ENCODE peak calls at places on chromosomes 3 and 15, in eight cellular contexts. One of them, this sample, is unnamed.

GRCh38 chr3:3405131-3405530 is 225.6 kb upstream of the CRBN start:
- DNase-seq in HS-27A: no peak
- DNase-seq in SK-MEL-5: no peak
- DNase-seq in GOT3: no peak
- DNase-seq in NCI-H1436: no peak
- DNase-seq in activated T-cell treated with anti-CD3 and anti-CD28 coated beads for 1 hour: no peak
- DNase-seq in stimulated activated CD4-positive, alpha-beta T cell treated with anti-CD3 and anti-CD28 coated beads, Interleukin-2, amount 100 ng/mL, for 24 hours: no peak
- DNase-seq in C1 segment of cervical spinal cord: no peak
- DNase-seq in this sample: no peak

GRCh38 chr3:115623414-115623868 is at the start of gene GAP43:
- DNase-seq in activated T-cell treated with anti-CD3 and anti-CD28 coated beads for 1 hour: no peak
- DNase-seq in HS-27A: peak
- DNase-seq in C1 segment of cervical spinal cord: peak
- DNase-seq in GOT3: peak
- DNase-seq in stimulated activated CD4-positive, alpha-beta T cell treated with anti-CD3 and anti-CD28 coated beads, Interleukin-2, amount 100 ng/mL, for 24 hours: peak
- DNase-seq in NCI-H1436: peak
- DNase-seq in SK-MEL-5: peak
- DNase-seq in this sample: no peak

GRCh38 chr3:146682176-146682575 is 77.0 kb upstream of the PLSCR5 start:
- DNase-seq in NCI-H1436: peak
- DNase-seq in SK-MEL-5: peak
- DNase-seq in HS-27A: no peak
- DNase-seq in activated T-cell treated with anti-CD3 and anti-CD28 coated beads for 1 hour: no peak
- DNase-seq in stimulated activated CD4-positive, alpha-beta T cell treated with anti-CD3 and anti-CD28 coated beads, Interleukin-2, amount 100 ng/mL, for 24 hours: no peak
- DNase-seq in GOT3: no peak
- DNase-seq in C1 segment of cervical spinal cord: no peak
- DNase-seq in this sample: no peak

GRCh38 chr3:106329505-106329904 is 460.7 kb upstream of the CBLB start:
- DNase-seq in GOT3: no peak
- DNase-seq in C1 segment of cervical spinal cord: no peak
- DNase-seq in SK-MEL-5: no peak
- DNase-seq in activated T-cell treated with anti-CD3 and anti-CD28 coated beads for 1 hour: no peak
- DNase-seq in HS-27A: no peak
- DNase-seq in NCI-H1436: no peak
- DNase-seq in stimulated activated CD4-positive, alpha-beta T cell treated with anti-CD3 and anti-CD28 coated beads, Interleukin-2, amount 100 ng/mL, for 24 hours: no peak
- DNase-seq in this sample: no peak

GRCh38 chr3:128073807-128074206 is 21.6 kb downstream of the SEC61A1 start:
- DNase-seq in HS-27A: no peak
- DNase-seq in C1 segment of cervical spinal cord: no peak
- DNase-seq in GOT3: no peak
- DNase-seq in SK-MEL-5: no peak
- DNase-seq in stimulated activated CD4-positive, alpha-beta T cell treated with anti-CD3 and anti-CD28 coated beads, Interleukin-2, amount 100 ng/mL, for 24 hours: no peak
- DNase-seq in activated T-cell treated with anti-CD3 and anti-CD28 coated beads for 1 hour: no peak
- DNase-seq in NCI-H1436: no peak
- DNase-seq in this sample: no peak

GRCh38 chr15:89462198-89462912 is 34.0 kb downstream of the RHCG start:
- DNase-seq in GOT3: no peak
- DNase-seq in SK-MEL-5: peak
- DNase-seq in C1 segment of cervical spinal cord: no peak
- DNase-seq in activated T-cell treated with anti-CD3 and anti-CD28 coated beads for 1 hour: no peak
- DNase-seq in HS-27A: no peak
- DNase-seq in stimulated activated CD4-positive, alpha-beta T cell treated with anti-CD3 and anti-CD28 coated beads, Interleukin-2, amount 100 ng/mL, for 24 hours: no peak
- DNase-seq in NCI-H1436: peak
- DNase-seq in this sample: no peak

GRCh38 chr15:28930011-28930410 is 44.2 kb downstream of the APBA2 start:
- DNase-seq in C1 segment of cervical spinal cord: no peak
- DNase-seq in activated T-cell treated with anti-CD3 and anti-CD28 coated beads for 1 hour: no peak
- DNase-seq in NCI-H1436: no peak
- DNase-seq in GOT3: no peak
- DNase-seq in HS-27A: no peak
- DNase-seq in stimulated activated CD4-positive, alpha-beta T cell treated with anti-CD3 and anti-CD28 coated beads, Interleukin-2, amount 100 ng/mL, for 24 hours: no peak
- DNase-seq in SK-MEL-5: no peak
- DNase-seq in this sample: no peak

GRCh38 chr15:26773485-26773877 is 615 bp upstream of the GABRB3 start:
- DNase-seq in stimulated activated CD4-positive, alpha-beta T cell treated with anti-CD3 and anti-CD28 coated beads, Interleukin-2, amount 100 ng/mL, for 24 hours: no peak
- DNase-seq in NCI-H1436: no peak
- DNase-seq in GOT3: no peak
- DNase-seq in activated T-cell treated with anti-CD3 and anti-CD28 coated beads for 1 hour: no peak
- DNase-seq in HS-27A: no peak
- DNase-seq in SK-MEL-5: peak
- DNase-seq in C1 segment of cervical spinal cord: no peak
- DNase-seq in this sample: no peak

GRCh38 chr3:136311256-136311655 is 61.1 kb downstream of the PCCB start:
- DNase-seq in GOT3: no peak
- DNase-seq in HS-27A: no peak
- DNase-seq in NCI-H1436: no peak
- DNase-seq in SK-MEL-5: no peak
- DNase-seq in activated T-cell treated with anti-CD3 and anti-CD28 coated beads for 1 hour: no peak
- DNase-seq in C1 segment of cervical spinal cord: no peak
- DNase-seq in stimulated activated CD4-positive, alpha-beta T cell treated with anti-CD3 and anti-CD28 coated beads, Interleukin-2, amount 100 ng/mL, for 24 hours: no peak
- DNase-seq in this sample: no peak

This sample was measured in T1000.